ENCODE peak calls at places on chromosomes 16 and 17, in seven cellular contexts. J is WTC11; I is activated CD4-positive, CD25-positive, alpha-beta regulatory T cell; P is left cardiac atrium; F is HTR-8/SVneo; L is AG09319; U is SHP77. S is an unnamed sample.

GRCh38 chr17:3555189-3555796 is 2.3 kb downstream of the TRPV3 start:
- DNase-seq in P (no peak), U (no peak), L (no peak), J (no peak), F (no peak), I (no peak), S (no peak)

GRCh38 chr17:19744922-19745757 is 3.0 kb downstream of the ALDH3A1 start:
- DNase-seq in U (no peak), F (no peak), P (peak), J (peak), I (peak), L (no peak), S (peak)

GRCh38 chr17:71168083-71168741 is 952.6 kb upstream of the SOX9 start:
- DNase-seq in U (no peak), F (no peak), J (no peak), L (no peak), I (no peak), P (no peak), S (no peak)

GRCh38 chr16:1791256-1791942 is 2.1 kb downstream of the IGFALS start:
- DNase-seq in L (no peak), I (no peak), F (no peak), J (peak), P (peak), U (no peak), S (no peak)

GRCh38 chr16:77211880-77212735 is 12.9 kb downstream of the SYCE1L start:
- DNase-seq in P (peak), F (no peak), U (peak), J (peak), I (peak), L (no peak), S (no peak)

GRCh38 chr17:37747222-37747621 is 2.4 kb upstream of the HNF1B start:
- DNase-seq in J (no peak), I (no peak), L (no peak), F (no peak), U (no peak), P (no peak), S (no peak)

GRCh38 chr17:14048169-14048568 is 21.1 kb upstream of the COX10 start:
- DNase-seq in U (peak), J (peak), I (no peak), F (no peak), P (no peak), L (no peak), S (peak)

GRCh38 chr17:68204736-68205135 is 43.1 kb upstream of the AMZ2 start:
- DNase-seq in F (peak), U (no peak), P (peak), I (no peak), J (no peak), L (no peak), S (no peak)

GRCh38 chr17:75684249-75684648 is 17.1 kb downstream of the SAP30BP start:
- DNase-seq in L (no peak), F (no peak), I (no peak), J (no peak), U (no peak), P (no peak), S (no peak)

GRCh38 chr17:43936434-43936833 is 5.8 kb downstream of the PPY start:
- DNase-seq in L (no peak), U (no peak), I (no peak), F (no peak), J (no peak), P (no peak), S (no peak)

GRCh38 chr16:84355149-84355548 is 13.2 kb upstream of the ATP2C2 start:
- DNase-seq in F (no peak), U (no peak), P (no peak), J (no peak), L (no peak), I (no peak), S (no peak)

GRCh38 chr17:68089881-68090280 is 54.3 kb downstream of the KPNA2 start:
- DNase-seq in F (no peak), P (peak), L (no peak), U (peak), I (no peak), J (no peak), S (no peak)

GRCh38 chr17:38702900-38703741 is 2.0 kb upstream of the MLLT6 start:
- DNase-seq in J (no peak), I (no peak), P (no peak), F (no peak), L (no peak), U (no peak), S (no peak)

GRCh38 chr16:19118938-19119431 is 5.2 kb downstream of the ITPRIPL2 start:
- DNase-seq in I (no peak), L (no peak), J (no peak), P (peak), U (no peak), F (peak), S (no peak)

GRCh38 chr17:17387461-17388362 is 84.5 kb downstream of the NT5M start:
- DNase-seq in I (no peak), P (no peak), L (no peak), J (peak), F (no peak), U (peak), S (peak)

GRCh38 chr16:48613061-48613957 is 3.3 kb upstream of the N4BP1 start:
- DNase-seq in I (peak), L (peak), J (no peak), P (no peak), F (no peak), U (no peak), S (no peak)

GRCh38 chr17:69141802-69142472 is at the start of gene ABCA6:
- DNase-seq in J (no peak), L (peak), F (no peak), P (no peak), U (no peak), I (no peak), S (no peak)

GRCh38 chr16:58148526-58148925 is 19.3 kb upstream of the CFAP20 start:
- DNase-seq in P (no peak), I (no peak), U (no peak), L (no peak), J (no peak), F (no peak), S (no peak)

GRCh38 chr16:27698746-27699145 is 148.8 kb downstream of the KATNIP start:
- DNase-seq in I (no peak), J (no peak), U (no peak), L (no peak), P (no peak), F (no peak), S (no peak)

GRCh38 chr16:27232061-27232841 is 28.9 kb downstream of the KDM8 start:
- DNase-seq in J (no peak), U (no peak), L (no peak), F (no peak), P (no peak), I (no peak), S (no peak)

GRCh38 chr17:6894206-6894528 is 62.6 kb upstream of the TEKT1 start:
- DNase-seq in P (no peak), I (no peak), F (no peak), J (peak), U (no peak), L (no peak), S (peak)

GRCh38 chr16:89491974-89492687 is 1.8 kb upstream of the ANKRD11 start:
- DNase-seq in J (no peak), I (no peak), L (no peak), U (no peak), P (no peak), F (no peak), S (no peak)

GRCh38 chr17:49984283-49984682 is 10.7 kb downstream of the DLX3 start:
- DNase-seq in J (no peak), I (no peak), F (no peak), U (no peak), L (no peak), P (no peak), S (no peak)

GRCh38 chr17:1037238-1037879 is 40.4 kb downstream of the TIMM22 start:
- DNase-seq in P (no peak), F (no peak), J (no peak), I (no peak), U (no peak), L (no peak), S (no peak)

GRCh38 chr17:77741109-77741508 is 217.4 kb upstream of the TNRC6C start:
- DNase-seq in F (no peak), L (no peak), P (no peak), I (no peak), U (no peak), J (peak), S (no peak)

GRCh38 chr16:27084296-27085065 is 17.8 kb downstream of the C16orf82 start:
- DNase-seq in P (no peak), U (peak), F (no peak), I (no peak), J (no peak), L (no peak), S (no peak)

GRCh38 chr17:48627625-48628510 is 1.7 kb upstream of the HOXB9 start:
- DNase-seq in P (no peak), U (no peak), I (no peak), J (no peak), F (no peak), L (no peak), S (no peak)

GRCh38 chr16:23955088-23955487 is 119.3 kb downstream of the PRKCB start:
- DNase-seq in I (no peak), U (no peak), P (no peak), J (no peak), F (no peak), L (no peak), S (no peak)

GRCh38 chr16:4290236-4290830 is 17.5 kb upstream of the TFAP4 start:
- DNase-seq in F (peak), U (no peak), I (no peak), P (no peak), L (no peak), J (no peak), S (no peak)

GRCh38 chr16:27109666-27110523 is 43.2 kb downstream of the C16orf82 start:
- DNase-seq in I (peak), L (peak), P (peak), J (peak), U (peak), F (peak), S (peak)

GRCh38 chr17:17570207-17570797 is 21.2 kb downstream of the PEMT start:
- DNase-seq in L (no peak), F (peak), U (peak), I (no peak), J (peak), P (peak), S (peak)

GRCh38 chr16:85582177-85582888 is 30.8 kb upstream of the GSE1 start:
- DNase-seq in F (no peak), U (no peak), I (no peak), P (no peak), L (no peak), J (no peak), S (no peak)

GRCh38 chr16:50677351-50677750 is 3.8 kb downstream of the SNX20 start:
- DNase-seq in I (no peak), F (no peak), U (no peak), L (no peak), J (peak), P (no peak), S (peak)

GRCh38 chr17:39097537-39097936 is 53.9 kb downstream of the PLXDC1 start:
- DNase-seq in F (no peak), I (no peak), U (no peak), P (no peak), L (no peak), J (no peak), S (no peak)

GRCh38 chr17:1810450-1811103 is 19.1 kb downstream of the SMYD4 start:
- DNase-seq in U (no peak), J (no peak), L (no peak), P (no peak), F (no peak), I (no peak), S (no peak)

GRCh38 chr17:17151962-17152361 is 54.2 kb downstream of the PLD6 start:
- DNase-seq in I (no peak), L (peak), F (peak), U (no peak), J (no peak), P (peak), S (peak)